ENCODE peak calls at places on chromosomes 13 and 19, in five cellular contexts. B is PC-3, H is GM23248, X is neural progenitor cell, T is hepatocyte. E is an unnamed sample.
A peak's percentile ranks its signal among the peaks of the same experiment; 100 is the strongest.

GRCh38 chr13:106753241-106753640 is 185.3 kb upstream of the ARGLU1 start:
- DNase-seq in X (peak; percentile 31), T (peak; percentile 23), B (no peak), H (no peak), E (no peak)

GRCh38 chr19:35347171-35347929 is at the start of gene FFAR1:
- DNase-seq in X (no peak), H (no peak), T (no peak), B (no peak), E (peak; percentile 89)

GRCh38 chr19:35353635-35354034 is 4.6 kb upstream of the FFAR3 start:
- DNase-seq in B (no peak), X (no peak), T (no peak), H (no peak), E (no peak)

GRCh38 chr13:30143671-30144400 is 163.5 kb downstream of the KATNAL1 start:
- DNase-seq in T (peak; percentile 21), H (peak; percentile 85), X (no peak), B (no peak), E (peak; percentile 40)

GRCh38 chr13:76836311-76836710 is 49.9 kb downstream of the KCTD12 start:
- DNase-seq in T (no peak), X (no peak), B (peak; percentile 56), H (peak; percentile 20), E (no peak)

GRCh38 chr19:57708641-57709354 is at the start of gene ZNF154:
- DNase-seq in H (peak; percentile 88), T (peak; percentile 87), B (no peak), X (peak; percentile 94), E (no peak)

GRCh38 chr19:4933528-4933927 is 24.2 kb downstream of the UHRF1 start:
- DNase-seq in B (peak; percentile 93), T (no peak), H (no peak), X (no peak), E (no peak)

GRCh38 chr19:50314724-50315700 is 14.2 kb downstream of the KCNC3 start:
- DNase-seq in B (no peak), H (no peak), X (peak; percentile 62), T (no peak), E (no peak)

GRCh38 chr19:57099199-57099661 is 20.6 kb upstream of the USP29 start:
- DNase-seq in X (peak; percentile 55), B (peak; percentile 71), T (peak; percentile 10), H (peak; percentile 86), E (peak; percentile 4)

GRCh38 chr19:29271341-29271740 is 58.4 kb upstream of the UQCRFS1 start:
- DNase-seq in T (no peak), H (no peak), B (no peak), X (no peak), E (no peak)

GRCh38 chr13:48783181-48783630 is 129.5 kb downstream of the CYSLTR2 start:
- DNase-seq in T (peak; percentile 68), X (no peak), H (peak; percentile 96), B (peak; percentile 60), E (no peak)

GRCh38 chr13:51913421-51914136 is 51.8 kb downstream of the CCDC70 start:
- DNase-seq in B (no peak), X (peak; percentile 60), T (no peak), H (no peak), E (peak; percentile 55)

GRCh38 chr13:46405457-46405856 is 18.4 kb upstream of the RUBCNL start:
- DNase-seq in X (no peak), B (no peak), T (no peak), H (no peak), E (no peak)

GRCh38 chr19:704447-704741 is 4.3 kb upstream of the PALM start:
- DNase-seq in H (no peak), B (no peak), T (no peak), X (no peak), E (no peak)

GRCh38 chr19:10419646-10420443 is 493 bp upstream of the PDE4A start:
- DNase-seq in X (peak; percentile 95), B (peak; percentile 42), H (peak; percentile 71), T (peak; percentile 28), E (peak; percentile 97)

GRCh38 chr13:36163303-36163702 is 32.1 kb upstream of the DCLK1 start:
- DNase-seq in B (no peak), X (no peak), H (no peak), T (no peak), E (no peak)

GRCh38 chr13:21043898-21044297 is 17.5 kb downstream of the LATS2 start:
- DNase-seq in B (no peak), X (no peak), T (peak; percentile 51), H (peak; percentile 86), E (no peak)

GRCh38 chr13:108657520-108657919 is 28.1 kb downstream of the MYO16 start:
- DNase-seq in T (no peak), B (peak; percentile 22), H (no peak), X (no peak), E (no peak)

GRCh38 chr13:74134226-74134776 is at the start of gene KLF12:
- DNase-seq in H (peak; percentile 97), B (peak; percentile 81), X (peak; percentile 95), T (peak; percentile 95), E (peak; percentile 97)

GRCh38 chr19:7340959-7341837 is 7.5 kb upstream of the ARHGEF18 start:
- DNase-seq in T (peak; percentile 84), H (peak; percentile 69), B (peak; percentile 92), X (peak; percentile 88), E (peak; percentile 94)

GRCh38 chr19:44072543-44073401 is 813 bp downstream of the ZNF284 start:
- DNase-seq in B (peak; percentile 1), T (peak; percentile 20), H (peak; percentile 44), X (no peak), E (no peak)

GRCh38 chr13:104773775-104774174 is 1707.6 kb upstream of the SLC10A2 start:
- DNase-seq in B (peak; percentile 71), H (peak; percentile 50), T (peak; percentile 69), X (peak; percentile 81), E (peak; percentile 20)

GRCh38 chr13:47484564-47484963 is 516.5 kb downstream of the SUCLA2 start:
- DNase-seq in B (peak; percentile 62), X (no peak), H (peak; percentile 69), T (no peak), E (no peak)

GRCh38 chr19:16259385-16260159 is 61.9 kb downstream of the AP1M1 start:
- DNase-seq in H (no peak), X (no peak), B (no peak), T (no peak), E (peak; percentile 96)

DNA sequence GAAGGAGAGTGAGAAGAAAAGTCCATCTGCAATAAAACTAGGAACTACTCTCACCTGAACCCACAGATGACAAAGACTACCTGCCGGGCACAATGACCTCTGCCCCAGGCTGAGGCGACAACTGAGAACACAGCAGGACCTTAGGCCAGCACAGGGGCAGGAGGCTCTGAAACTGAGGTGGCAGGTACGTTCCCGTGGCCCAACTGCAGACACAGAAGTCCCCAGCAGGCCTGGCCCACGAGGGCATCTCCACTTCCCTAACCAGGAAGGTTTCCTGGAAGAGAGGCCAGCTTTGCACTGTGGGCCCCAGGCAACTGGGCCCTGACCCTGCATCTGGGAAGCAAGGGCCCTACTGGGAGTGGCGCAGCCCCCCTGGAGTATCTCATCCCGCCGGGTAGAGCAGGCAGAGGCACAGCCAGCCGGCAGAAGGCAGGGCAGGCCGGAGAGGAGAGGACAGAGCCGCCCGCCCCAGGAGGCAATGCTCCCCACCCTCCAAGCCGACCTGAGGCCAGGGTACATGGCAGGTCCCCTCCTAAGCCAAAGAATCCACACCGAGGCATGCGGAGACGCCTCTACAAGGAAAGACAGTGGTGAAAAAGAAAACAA is 32.7 kb downstream of the STK24 start:
- DNase-seq in X (no peak), B (no peak), H (no peak), T (no peak), E (no peak)
- H3K4me1 ChIP-seq in X (peaks cover 42% of the 10 kb centered on the region), B (peaks cover 4% of the 10 kb centered on the region), H (peaks cover 63% of the 10 kb centered on the region), T (peaks cover 31% of the 10 kb centered on the region), E (peaks cover 24% of the 10 kb centered on the region)

GRCh38 chr13:40476175-40476958 is 190.1 kb downstream of the FOXO1 start:
- DNase-seq in T (no peak), H (peak; percentile 46), X (no peak), B (peak; percentile 18), E (no peak)
- TF ChIP-seq EZH2phosphoT487 in T (no peak), H (no peak), X (no peak), B (no peak), E (no peak)

DNA sequence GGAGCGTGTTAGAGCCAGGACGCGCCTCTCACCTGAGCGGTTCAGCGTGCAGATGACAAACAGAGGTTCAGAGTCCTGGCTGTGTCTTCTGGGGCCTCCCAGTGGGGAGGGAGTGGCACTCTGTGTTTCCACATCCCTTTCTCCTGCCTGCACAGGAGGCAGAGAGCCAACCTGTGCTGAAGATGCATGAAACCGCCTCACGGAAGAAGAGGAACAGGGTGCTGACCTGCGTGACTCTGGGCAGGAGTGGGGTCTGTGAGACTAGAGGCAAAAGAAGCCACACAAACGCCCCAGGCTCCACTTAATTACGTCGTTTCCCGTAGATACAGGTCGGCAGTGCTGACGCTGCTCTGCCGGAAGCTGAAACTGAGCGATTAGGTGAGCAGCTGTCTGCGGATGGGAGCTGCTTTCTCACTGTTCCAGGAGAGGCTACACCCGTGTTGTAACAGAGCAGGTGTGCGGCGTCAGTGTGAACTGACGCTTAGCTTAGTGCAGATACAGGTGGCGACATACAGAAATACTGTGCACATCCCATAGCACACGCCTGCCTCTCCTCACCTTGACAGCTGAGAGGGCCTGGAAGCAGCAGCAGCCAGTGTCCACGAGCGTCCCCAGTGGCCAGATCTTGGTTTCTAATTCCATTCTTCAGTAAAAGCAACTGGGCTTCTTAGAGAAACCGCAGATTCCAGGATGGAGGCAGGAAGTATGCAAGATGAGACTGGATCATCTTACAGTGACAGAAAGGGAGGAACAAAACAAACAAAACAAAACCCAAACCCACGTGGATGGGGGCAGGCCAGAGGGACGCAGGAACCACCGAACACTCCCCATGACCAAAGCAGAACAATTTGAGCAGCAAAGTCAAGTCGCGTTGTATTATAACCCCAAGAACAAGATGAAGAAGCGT is 37.7 kb upstream of the MCF2L start:
- DNase-seq in T (peak; percentile 81), B (peak; percentile 80), X (peak; percentile 73), H (peak; percentile 81), E (no peak)
- H3K4me2 ChIP-seq in T (peak overlapping the region; percentile 62), B (peak overlapping the region; percentile 88), X (peak overlapping the region; percentile 38), H (no peak overlapping the region), E (no peak overlapping the region)

DNA sequence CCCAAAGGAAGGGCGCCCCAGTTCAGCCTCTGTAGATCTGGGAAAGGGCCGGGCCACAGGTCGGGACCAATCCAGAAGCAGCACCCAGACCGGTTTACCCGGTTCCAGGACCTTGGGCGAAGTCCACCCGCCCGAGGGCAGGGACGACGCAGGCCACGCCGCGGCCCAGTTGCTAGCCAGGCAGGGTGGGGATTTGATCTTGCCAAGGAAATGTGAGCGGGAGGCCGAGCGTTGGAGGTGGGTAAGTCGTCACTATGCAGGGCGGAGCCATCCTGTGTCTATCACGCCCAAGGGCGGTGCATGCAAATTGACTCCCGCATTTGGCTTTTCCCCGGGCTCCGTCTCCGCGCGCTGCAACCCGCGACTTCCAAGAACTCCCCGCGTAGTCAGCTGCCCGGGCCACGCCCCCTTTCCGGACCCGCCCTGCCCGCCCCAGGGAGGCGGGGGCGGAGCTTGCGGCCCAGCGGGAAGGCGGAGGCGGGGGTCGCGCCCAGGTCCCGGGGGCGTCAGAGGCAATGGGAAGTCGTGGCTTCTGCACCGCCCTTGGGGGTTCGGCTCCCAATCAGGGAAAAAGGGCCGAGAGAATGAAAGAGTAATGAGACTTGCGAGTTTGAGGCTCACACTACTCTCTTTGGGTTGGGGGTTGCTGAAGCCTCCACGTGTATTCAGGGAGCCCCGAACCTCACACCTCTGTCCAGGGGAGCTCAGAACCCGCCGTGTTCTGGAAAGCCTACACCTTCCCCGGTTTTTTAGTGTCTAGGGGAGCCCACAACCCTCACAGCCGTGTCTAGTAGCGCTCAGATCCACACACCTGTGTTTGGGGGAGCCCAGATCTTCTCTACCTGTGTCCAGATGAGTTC is 12.8 kb downstream of the IER2 start:
- DNase-seq in B (peak; percentile 100), X (peak; percentile 97), H (peak; percentile 99), T (peak; percentile 98), E (peak; percentile 94)
- H3K4me1 ChIP-seq in B (peaks cover 65% of the 10 kb centered on the region), X (peaks cover 24% of the 10 kb centered on the region), H (peaks cover 58% of the 10 kb centered on the region), T (peaks cover 47% of the 10 kb centered on the region), E (peaks cover 96% of the 10 kb centered on the region)

E was measured in OCI-LY7.